ENCODE peak calls at places on chromosomes 6 and 20, in nine cellular contexts. Z is GM20000, J is SW480, N is NCI-H1092 treated with DMSO at 0.1 percent for 48 hours, W is thoracic aorta, S is GM03348, Q is neural crest cell, I is psoas muscle, L is RWPE1. F is an unnamed sample.

GRCh38 chr6:48542191-48542590 is 431.2 kb upstream of the PTCHD4 start:
- DNase-seq in Z (no peak), J (no peak), N (no peak), W (no peak), S (no peak), Q (no peak), I (no peak), L (no peak), F (no peak)

GRCh38 chr6:134413241-134413643 is 95.3 kb upstream of the SGK1 start:
- DNase-seq in Z (no peak), J (no peak), N (no peak), W (no peak), S (no peak), Q (no peak), I (no peak), L (no peak), F (no peak)

GRCh38 chr6:10719386-10720228 is 3.3 kb upstream of the TMEM14C start:
- DNase-seq in Z (no peak), J (peak), N (no peak), W (no peak), S (peak), Q (no peak), I (peak), L (no peak), F (peak)

GRCh38 chr6:221531-222349 is 70.5 kb upstream of the DUSP22 start:
- DNase-seq in Z (no peak), J (no peak), N (no peak), W (no peak), S (no peak), Q (no peak), I (no peak), L (no peak), F (no peak)

GRCh38 chr20:58344741-58345140 is 35.2 kb downstream of the RAB22A start:
- DNase-seq in Z (no peak), J (no peak), N (no peak), W (no peak), S (peak), Q (no peak), I (no peak), L (peak), F (no peak)

GRCh38 chr6:170243386-170243785 is 47.5 kb downstream of the DLL1 start:
- DNase-seq in Z (no peak), J (no peak), N (peak), W (no peak), S (no peak), Q (no peak), I (no peak), L (no peak), F (no peak)

GRCh38 chr6:157613011-157613522 is 210.0 kb upstream of the SNX9 start:
- DNase-seq in Z (no peak), J (peak), N (no peak), W (no peak), S (peak), Q (no peak), I (no peak), L (peak), F (no peak)

GRCh38 chr6:137894779-137895385 is 27.8 kb downstream of the TNFAIP3 start:
- DNase-seq in Z (no peak), J (no peak), N (no peak), W (no peak), S (peak), Q (no peak), I (no peak), L (no peak), F (no peak)

GRCh38 chr20:43987531-43987930 is 72.9 kb downstream of the TOX2 start:
- DNase-seq in Z (no peak), J (no peak), N (peak), W (no peak), S (no peak), Q (no peak), I (no peak), L (no peak), F (no peak)

GRCh38 chr6:15952231-15953151 is 176.4 kb upstream of the MYLIP start:
- DNase-seq in Z (no peak), J (no peak), N (no peak), W (no peak), S (peak), Q (no peak), I (no peak), L (no peak), F (no peak)

GRCh38 chr6:125107896-125108295 is 45.7 kb upstream of the TPD52L1 start:
- DNase-seq in Z (no peak), J (no peak), N (no peak), W (no peak), S (no peak), Q (no peak), I (no peak), L (no peak), F (no peak)

GRCh38 chr20:41177636-41178035 is 40.3 kb downstream of the PLCG1 start:
- DNase-seq in Z (no peak), J (peak), N (no peak), W (peak), S (peak), Q (no peak), I (peak), L (peak), F (peak)

GRCh38 chr6:10404107-10404798 is 10.6 kb downstream of the TFAP2A start:
- DNase-seq in Z (peak), J (peak), N (peak), W (no peak), S (peak), Q (peak), I (peak), L (peak), F (peak)

GRCh38 chr6:31092769-31093505 is 19.4 kb downstream of the C6orf15 start:
- DNase-seq in Z (no peak), J (peak), N (no peak), W (no peak), S (no peak), Q (no peak), I (no peak), L (no peak), F (no peak)

GRCh38 chr20:35264755-35265154 is 13.2 kb downstream of the MMP24OS start:
- DNase-seq in Z (no peak), J (peak), N (no peak), W (no peak), S (no peak), Q (no peak), I (no peak), L (no peak), F (no peak)

GRCh38 chr6:111872521-111873177 is 603 bp downstream of the FYN start:
- DNase-seq in Z (peak), J (peak), N (no peak), W (no peak), S (peak), Q (peak), I (peak), L (no peak), F (peak)

GRCh38 chr6:112831022-112831421 is 483.9 kb downstream of the RFPL4B start:
- DNase-seq in Z (no peak), J (no peak), N (no peak), W (no peak), S (no peak), Q (no peak), I (no peak), L (no peak), F (no peak)

GRCh38 chr6:56486681-56487080 is 156.0 kb downstream of the DST start:
- DNase-seq in Z (no peak), J (no peak), N (no peak), W (no peak), S (no peak), Q (no peak), I (no peak), L (no peak), F (no peak)

GRCh38 chr20:32972181-32973076 is 31.8 kb downstream of the SUN5 start:
- DNase-seq in Z (peak), J (peak), N (no peak), W (no peak), S (no peak), Q (no peak), I (no peak), L (no peak), F (peak)

GRCh38 chr6:107114872-107115694 is at the start of gene BEND3:
- DNase-seq in Z (peak), J (peak), N (peak), W (no peak), S (peak), Q (peak), I (peak), L (peak), F (peak)

GRCh38 chr6:25404693-25405169 is 125.6 kb downstream of the CARMIL1 start:
- DNase-seq in Z (peak), J (no peak), N (no peak), W (no peak), S (no peak), Q (no peak), I (no peak), L (no peak), F (peak)

GRCh38 chr6:11815231-11815630 is 36.6 kb upstream of the ADTRP start:
- DNase-seq in Z (no peak), J (no peak), N (no peak), W (no peak), S (peak), Q (no peak), I (no peak), L (no peak), F (no peak)

GRCh38 chr20:49397525-49397924 is 84.9 kb downstream of the KCNB1 start:
- DNase-seq in Z (no peak), J (peak), N (no peak), W (no peak), S (peak), Q (no peak), I (peak), L (peak), F (no peak)

GRCh38 chr6:13418838-13419237 is 68.6 kb downstream of the GFOD1 start:
- DNase-seq in Z (no peak), J (no peak), N (no peak), W (no peak), S (no peak), Q (no peak), I (no peak), L (no peak), F (no peak)

GRCh38 chr6:13663986-13664385 is 47.6 kb downstream of the RANBP9 start:
- DNase-seq in Z (no peak), J (no peak), N (no peak), W (no peak), S (no peak), Q (no peak), I (no peak), L (no peak), F (no peak)

GRCh38 chr6:31771992-31772358 is 5.2 kb downstream of the VWA7 start:
- DNase-seq in Z (no peak), J (no peak), N (no peak), W (no peak), S (no peak), Q (no peak), I (no peak), L (no peak), F (no peak)

GRCh38 chr20:43909720-43910119 is 4.9 kb upstream of the TOX2 start:
- DNase-seq in Z (peak), J (no peak), N (no peak), W (no peak), S (no peak), Q (no peak), I (no peak), L (no peak), F (no peak)

GRCh38 chr6:53375851-53376250 is 27.1 kb upstream of the ELOVL5 start:
- DNase-seq in Z (no peak), J (no peak), N (no peak), W (no peak), S (peak), Q (no peak), I (no peak), L (no peak), F (no peak)

GRCh38 chr6:153790048-153790447 is 249.0 kb upstream of the OPRM1 start:
- DNase-seq in Z (no peak), J (peak), N (no peak), W (no peak), S (no peak), Q (no peak), I (no peak), L (peak), F (no peak)

GRCh38 chr6:34391023-34391485 is 1.4 kb downstream of the NUDT3 start:
- DNase-seq in Z (peak), J (peak), N (peak), W (no peak), S (peak), Q (no peak), I (peak), L (no peak), F (no peak)

GRCh38 chr6:25279748-25280616 is 808 bp downstream of the CARMIL1 start:
- DNase-seq in Z (peak), J (peak), N (no peak), W (no peak), S (peak), Q (no peak), I (no peak), L (peak), F (no peak)

GRCh38 chr6:31922942-31923341 is 4.6 kb upstream of the C2 start:
- DNase-seq in Z (no peak), J (peak), N (peak), W (no peak), S (no peak), Q (no peak), I (no peak), L (no peak), F (no peak)

GRCh38 chr6:2454180-2454579 is 208.8 kb upstream of the GMDS start:
- DNase-seq in Z (no peak), J (no peak), N (no peak), W (no peak), S (peak), Q (no peak), I (no peak), L (no peak), F (no peak)

GRCh38 chr6:157996201-157996712 is 14.6 kb downstream of the SYNJ2 start:
- DNase-seq in Z (no peak), J (no peak), N (no peak), W (no peak), S (no peak), Q (no peak), I (no peak), L (no peak), F (no peak)

GRCh38 chr20:38536310-38536709 is 44.7 kb upstream of the ADIG start:
- DNase-seq in Z (no peak), J (no peak), N (no peak), W (no peak), S (no peak), Q (no peak), I (no peak), L (peak), F (no peak)

GRCh38 chr6:149566372-149567193 is at the start of gene GINM1:
- DNase-seq in Z (peak), J (peak), N (peak), W (no peak), S (peak), Q (peak), I (peak), L (peak), F (peak)

GRCh38 chr6:16711551-16712249 is 49.6 kb downstream of the ATXN1 start:
- DNase-seq in Z (no peak), J (peak), N (no peak), W (no peak), S (no peak), Q (no peak), I (no peak), L (no peak), F (no peak)

GRCh38 chr20:7672551-7672950 is 267.7 kb downstream of the HAO1 start:
- DNase-seq in Z (no peak), J (no peak), N (no peak), W (no peak), S (no peak), Q (no peak), I (no peak), L (no peak), F (no peak)

GRCh38 chr6:127938701-127939100 is 37.8 kb upstream of the THEMIS start:
- DNase-seq in Z (no peak), J (no peak), N (no peak), W (no peak), S (peak), Q (no peak), I (no peak), L (no peak), F (no peak)

GRCh38 chr6:130452336-130452735 is 86.5 kb downstream of the TMEM200A start:
- DNase-seq in Z (no peak), J (no peak), N (no peak), W (no peak), S (no peak), Q (no peak), I (no peak), L (no peak), F (no peak)

F was measured in activated T-helper 2 cell treated with anti-CD3 and anti-CD28 coated beads, Interferon-gamma antibody, Interleukin-2, Interleukin-4, amounts not matched to agents 10 μg/mL and 5 μg/mL and 100 μg/mL, durations not matched to agents 14 hours and 24 hours and 36 hours.